ENCODE peak calls at places on chromosomes 3 and 15, in four cellular contexts. G is pancreas, U is GM12865, B is hepatocyte. H is an unnamed sample.

GRCh38 chr3:189664311-189664710 is 33.1 kb downstream of the TP63 start:
- DNase-seq in B (peak), G (no peak), U (no peak), H (no peak)

GRCh38 chr3:39096775-39097174 is 10.7 kb downstream of the GORASP1 start:
- DNase-seq in B (no peak), U (no peak), G (no peak), H (no peak)

GRCh38 chr15:88493811-88494210 is 26.3 kb downstream of the MRPS11 start:
- DNase-seq in B (no peak), U (no peak), G (no peak), H (no peak)

GRCh38 chr15:64749999-64750657 is 25.3 kb downstream of the RBPMS2 start:
- DNase-seq in B (no peak), G (no peak), U (no peak), H (no peak)

GRCh38 chr3:8851703-8852102 is 82.3 kb upstream of the OXTR start:
- DNase-seq in B (peak), G (no peak), U (no peak), H (no peak)

GRCh38 chr3:14789640-14790285 is 29.0 kb upstream of the FGD5 start:
- DNase-seq in G (no peak), B (no peak), U (no peak), H (peak)

GRCh38 chr3:108322352-108322751 is 26.0 kb downstream of the HHLA2 start:
- DNase-seq in U (peak), B (no peak), G (no peak), H (no peak)

GRCh38 chr3:183911087-183911486 is 26.4 kb upstream of the PARL start:
- DNase-seq in B (no peak), U (no peak), G (no peak), H (no peak)

GRCh38 chr3:31821118-31821517 is 159.9 kb downstream of the OSBPL10 start:
- DNase-seq in B (no peak), U (no peak), G (no peak), H (no peak)

GRCh38 chr15:64851503-64851840 is 9.8 kb downstream of the PLEKHO2 start:
- DNase-seq in G (no peak), U (no peak), B (peak), H (no peak)

GRCh38 chr15:69861331-69862171 is 236.2 kb downstream of the TLE3 start:
- DNase-seq in U (no peak), G (no peak), B (peak), H (no peak)

GRCh38 chr3:186882881-186883685 is 40.6 kb downstream of the ADIPOQ start:
- DNase-seq in G (no peak), U (no peak), B (no peak), H (no peak)

GRCh38 chr3:119405315-119405714 is 58.1 kb downstream of the TMEM39A start:
- DNase-seq in B (no peak), U (no peak), G (no peak), H (no peak)

GRCh38 chr3:128496602-128497304 is 3.8 kb upstream of the GATA2 start:
- DNase-seq in U (no peak), B (no peak), G (peak), H (no peak)

GRCh38 chr15:40103864-40104271 is 4.8 kb downstream of the BMF start:
- DNase-seq in G (no peak), B (no peak), U (no peak), H (no peak)

GRCh38 chr3:16800361-16800760 is 84.4 kb upstream of the PLCL2 start:
- DNase-seq in G (no peak), B (no peak), U (no peak), H (no peak)
- H3K4me3 ChIP-seq in G (no peak), B (no peak), U (no peak), H (no peak)

GRCh38 chr3:20076296-20076997 is 36.2 kb downstream of the KAT2B start:
- DNase-seq in U (no peak), G (no peak), B (no peak), H (no peak)
- TF ChIP-seq CTCF in U (no peak), G (no peak), B (no peak), H (no peak)

GRCh38 chr15:32818758-32819405 is 101.1 kb downstream of the GREM1 start:
- DNase-seq in G (no peak), U (no peak), B (peak), H (no peak)
- H3K4me3 ChIP-seq in G (no peak), U (no peak), B (no peak), H (no peak)

GRCh38 chr3:196988241-196989029 is 19.8 kb upstream of the PIGZ start:
- DNase-seq in U (no peak), G (no peak), B (peak), H (no peak)
- TF ChIP-seq CTCF in U (no peak), G (no peak), B (peak), H (peak)

GRCh38 chr15:36784098-36784670 is 204.8 kb downstream of the CDIN1 start:
- DNase-seq in U (no peak), G (no peak), B (no peak), H (no peak)
- H3K4me3 ChIP-seq in U (no peak), G (no peak), B (no peak), H (no peak)

DNA sequence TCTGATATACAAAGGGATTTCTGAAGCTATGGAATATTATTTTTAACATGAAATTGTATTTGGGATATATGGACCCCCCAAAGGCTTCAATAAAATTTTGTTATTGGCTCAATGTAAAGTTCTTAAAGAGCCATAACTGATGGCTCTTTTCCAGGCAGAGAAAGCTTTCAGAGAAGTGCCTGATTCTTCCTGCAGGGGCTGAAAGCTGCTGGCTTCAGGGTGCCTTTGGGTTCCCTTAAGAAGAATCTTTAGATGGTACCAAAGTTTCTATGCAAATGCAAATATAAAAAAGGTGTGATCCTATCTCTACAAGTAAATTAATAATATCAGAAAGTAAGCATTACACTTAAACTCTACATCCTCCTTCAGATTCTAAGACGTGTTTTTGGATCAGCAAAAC is 72.6 kb downstream of the NR2F2 start:
- DNase-seq in U (no peak), G (no peak), B (no peak), H (no peak)
- TF ChIP-seq CTCF in U (no peak), G (no peak), B (no peak), H (no peak)

GRCh38 chr15:98853593-98854420 is 153.8 kb downstream of the PGPEP1L start:
- DNase-seq in U (no peak), B (peak), G (no peak), H (no peak)
- H3K4me3 ChIP-seq in U (no peak), B (peak), G (no peak), H (no peak)